ENCODE peak calls at places on chromosomes 3 and 15, in ten cellular contexts. H, Y, G, P, M, I, C, F, T and J are unnamed samples. For H3K36me3, the result is how much of the 10 kb centered on the place peaks cover.

GRCh38 chr3:124885466-124886167 is 1.5 kb downstream of the ITGB5 start:
- DNase-seq in F (no peak), C (no peak), M (no peak), T (no peak), Y (no peak), G (no peak), H (no peak), I (no peak), P (no peak), J (no peak)

GRCh38 chr3:194121881-194122280 is 14.1 kb upstream of the HES1 start:
- DNase-seq in G (no peak), H (no peak), P (no peak), Y (no peak), F (no peak), M (no peak), C (peak), T (no peak), I (no peak), J (no peak)

GRCh38 chr15:31352911-31353811 is 26.5 kb downstream of the KLF13 start:
- DNase-seq in I (peak), P (peak), H (peak), G (peak), T (peak), C (peak), M (peak), Y (peak), F (no peak), J (no peak)

GRCh38 chr15:41922353-41922752 is 28.5 kb upstream of the SPTBN5 start:
- DNase-seq in T (no peak), M (no peak), Y (no peak), F (no peak), H (no peak), I (no peak), P (no peak), C (no peak), G (no peak), J (no peak)

GRCh38 chr3:170355738-170356595 is 1.5 kb upstream of the SKIL start:
- DNase-seq in C (peak), M (peak), I (peak), F (no peak), Y (peak), P (peak), H (peak), T (peak), G (peak), J (no peak)

GRCh38 chr15:36406366-36406765 is 173.1 kb upstream of the CDIN1 start:
- DNase-seq in G (no peak), P (no peak), H (no peak), I (no peak), F (no peak), T (no peak), M (no peak), Y (no peak), C (no peak), J (no peak)

GRCh38 chr15:80836991-80837390 is 57.8 kb downstream of the CEMIP start:
- DNase-seq in H (no peak), C (no peak), F (no peak), I (no peak), M (no peak), T (no peak), Y (no peak), P (no peak), G (no peak), J (no peak)

GRCh38 chr3:165885558-165886270 is 48.5 kb upstream of the BCHE start:
- DNase-seq in Y (no peak), H (no peak), P (no peak), F (no peak), C (no peak), T (no peak), G (no peak), M (no peak), I (no peak), J (no peak)

GRCh38 chr3:194633349-194634004 is at the start of gene TMEM44:
- DNase-seq in H (peak), T (peak), I (peak), F (no peak), M (peak), Y (peak), P (peak), G (peak), C (peak), J (peak)

GRCh38 chr3:169298247-169298992 is 365.1 kb downstream of the MECOM start:
- DNase-seq in F (no peak), I (no peak), M (no peak), H (no peak), P (no peak), C (no peak), G (peak), T (no peak), Y (no peak), J (no peak)

GRCh38 chr3:141368062-141368924 is at the start of gene ZBTB38:
- DNase-seq in Y (peak), P (no peak), I (peak), H (peak), G (peak), T (peak), C (peak), M (peak), F (peak), J (peak)

GRCh38 chr3:71924721-71925120 is 139.8 kb upstream of the PROK2 start:
- DNase-seq in G (no peak), I (no peak), H (no peak), C (no peak), Y (no peak), P (no peak), M (no peak), T (no peak), F (no peak), J (no peak)

DNA sequence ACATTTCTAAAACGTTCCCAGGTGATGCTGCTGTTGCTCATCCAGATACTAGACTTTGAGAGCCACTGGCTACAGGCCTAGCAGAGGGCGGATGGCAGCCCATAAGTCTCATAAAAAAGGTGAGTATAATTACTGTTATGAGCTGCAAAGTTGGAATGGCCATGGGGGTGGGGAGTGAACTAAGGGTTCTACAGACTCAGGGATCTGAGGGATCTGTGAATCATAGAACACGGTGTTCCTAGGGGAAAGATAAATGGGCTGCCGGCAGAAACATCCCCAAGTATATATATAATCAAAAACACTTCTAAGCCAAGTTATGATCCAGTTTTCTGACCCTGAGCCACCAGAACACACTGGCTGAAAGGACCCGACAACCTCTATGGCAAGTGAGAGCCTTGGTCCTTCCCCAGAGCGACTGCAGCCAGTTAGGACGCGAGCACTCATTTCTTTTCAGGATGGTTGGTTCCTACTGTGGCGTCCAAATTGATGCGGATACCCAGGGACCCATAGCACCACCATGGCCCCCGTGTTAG is 7.9 kb upstream of the SYNM start:
- DNase-seq in T (no peak), I (no peak), C (no peak), P (no peak), G (no peak), M (no peak), Y (no peak), F (no peak), H (no peak), J (no peak)
- H3K27ac ChIP-seq in T (no peak), I (no peak), C (no peak), P (no peak), G (no peak), M (no peak), Y (no peak), F (no peak), H (no peak), J (peak)

GRCh38 chr3:183830187-183830586 is 4.8 kb upstream of the MAP6D1 start:
- DNase-seq in F (no peak), C (no peak), P (no peak), H (no peak), M (no peak), Y (no peak), T (no peak), I (no peak), G (no peak), J (no peak)
- H3K36me3 ChIP-seq in F (under half), C (under half), P (under half), H (half or more), M (under half), Y (under half), T (under half), I (under half), G (under half), J (under half)

DNA sequence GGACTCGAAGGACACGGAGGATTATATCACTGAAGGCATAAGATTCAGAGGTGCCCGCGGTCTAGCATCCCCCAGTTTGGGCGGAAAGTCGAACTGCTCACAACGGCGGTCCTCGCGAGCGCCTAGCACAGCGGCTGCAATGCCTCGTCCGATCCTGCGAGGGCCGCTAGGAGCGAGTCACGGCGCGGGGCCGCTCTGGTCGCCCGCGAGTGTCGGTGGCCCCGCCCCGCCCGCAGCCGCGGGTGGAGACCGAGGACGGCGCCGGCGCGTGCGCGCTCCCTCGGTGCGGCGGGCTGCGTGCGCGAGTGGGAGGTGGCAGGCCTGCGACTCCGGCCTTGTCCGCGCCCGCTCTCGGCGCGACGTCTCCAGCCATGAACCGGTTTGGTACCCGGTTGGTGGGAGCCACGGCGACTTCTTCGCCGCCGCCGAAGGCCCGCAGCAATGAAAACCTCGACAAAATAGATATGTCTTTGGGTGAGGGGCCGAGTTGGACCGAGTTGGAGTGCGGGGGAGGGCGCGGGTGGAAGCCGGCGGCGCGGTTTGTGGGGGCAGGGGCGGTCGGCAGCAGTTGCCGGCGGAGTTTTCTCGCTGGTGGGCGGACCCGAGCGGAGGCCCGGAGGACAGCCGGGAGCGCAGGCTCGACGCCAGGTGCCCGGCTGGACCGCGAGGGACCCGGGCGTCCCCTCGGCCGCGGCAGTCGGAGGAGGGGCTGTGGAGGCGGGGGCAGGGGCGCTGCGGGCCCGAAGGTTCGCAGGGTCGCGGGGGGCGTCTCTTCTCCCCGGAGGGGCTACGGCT is at the start of gene FYTTD1:
- DNase-seq in F (peak), Y (peak), H (peak), P (no peak), G (peak), C (peak), T (peak), I (peak), M (peak), J (peak)
- TF ChIP-seq POLR2A in F (peak), Y (peak), H (no peak), P (peak), G (peak), C (no peak), T (peak), I (peak), M (peak), J (peak)

GRCh38 chr3:14422016-14422963 is 19.9 kb downstream of the SLC6A6 start:
- DNase-seq in G (no peak), M (no peak), F (no peak), H (no peak), T (no peak), I (no peak), P (no peak), C (no peak), Y (no peak), J (no peak)
- H3K27ac ChIP-seq in G (no peak), M (no peak), F (no peak), H (peak), T (no peak), I (peak), P (no peak), C (no peak), Y (no peak), J (no peak)

GRCh38 chr3:152434142-152434541 is 165.4 kb downstream of the MBNL1 start:
- DNase-seq in M (no peak), Y (no peak), P (no peak), G (no peak), H (no peak), I (no peak), F (no peak), C (no peak), T (no peak), J (no peak)
- H3K36me3 ChIP-seq in M (under half), Y (under half), P (under half), G (under half), H (under half), I (under half), F (under half), C (under half), T (under half), J (under half)

DNA sequence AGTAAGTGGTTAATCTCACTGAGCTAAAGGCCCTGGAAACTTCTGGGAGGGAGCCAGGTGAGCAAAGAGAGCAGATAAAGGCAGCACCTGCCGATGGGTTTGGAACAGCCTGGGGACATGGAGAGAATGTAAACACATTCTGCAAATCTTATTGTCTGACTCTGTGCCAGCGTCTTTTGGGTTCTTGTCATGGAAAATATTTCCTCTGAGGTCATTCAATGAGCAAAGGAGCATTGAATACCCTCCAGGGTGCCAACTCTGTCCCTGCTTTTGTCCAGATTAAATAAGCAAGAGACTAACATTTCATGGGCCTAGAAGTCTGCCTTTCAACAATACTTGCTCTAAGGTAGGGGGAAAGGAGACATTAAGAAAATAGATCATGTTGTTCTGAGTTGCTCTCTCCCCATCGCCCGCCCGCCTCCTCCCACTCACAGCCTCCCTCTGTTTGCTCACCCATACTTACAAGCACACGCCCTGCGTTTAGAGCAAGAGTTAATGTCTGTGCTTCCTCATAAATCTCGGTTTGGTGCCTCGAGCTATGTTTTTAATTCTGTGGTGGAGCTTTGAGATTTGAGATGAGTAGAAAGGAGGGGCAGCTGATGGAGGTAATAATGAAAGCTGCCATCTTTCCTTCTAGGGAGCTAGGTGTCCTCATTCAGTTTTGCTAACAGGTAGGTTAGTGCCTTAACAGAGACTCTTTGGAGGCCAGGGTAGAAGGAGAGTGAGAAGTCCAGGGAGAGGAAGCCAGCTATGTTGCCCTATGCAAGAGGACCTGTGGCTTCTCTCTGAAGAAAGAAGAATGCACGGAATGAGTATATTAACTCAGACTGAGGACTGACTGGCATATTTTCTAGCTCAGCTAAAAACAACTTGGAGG is 132.9 kb downstream of the TPRG1 start:
- DNase-seq in F (no peak), P (no peak), M (peak), Y (no peak), C (no peak), H (peak), G (peak), I (peak), T (no peak), J (no peak)
- TF ChIP-seq POLR2A in F (no peak), P (no peak), M (no peak), Y (no peak), C (no peak), H (no peak), G (no peak), I (no peak), T (no peak), J (no peak)

DNA sequence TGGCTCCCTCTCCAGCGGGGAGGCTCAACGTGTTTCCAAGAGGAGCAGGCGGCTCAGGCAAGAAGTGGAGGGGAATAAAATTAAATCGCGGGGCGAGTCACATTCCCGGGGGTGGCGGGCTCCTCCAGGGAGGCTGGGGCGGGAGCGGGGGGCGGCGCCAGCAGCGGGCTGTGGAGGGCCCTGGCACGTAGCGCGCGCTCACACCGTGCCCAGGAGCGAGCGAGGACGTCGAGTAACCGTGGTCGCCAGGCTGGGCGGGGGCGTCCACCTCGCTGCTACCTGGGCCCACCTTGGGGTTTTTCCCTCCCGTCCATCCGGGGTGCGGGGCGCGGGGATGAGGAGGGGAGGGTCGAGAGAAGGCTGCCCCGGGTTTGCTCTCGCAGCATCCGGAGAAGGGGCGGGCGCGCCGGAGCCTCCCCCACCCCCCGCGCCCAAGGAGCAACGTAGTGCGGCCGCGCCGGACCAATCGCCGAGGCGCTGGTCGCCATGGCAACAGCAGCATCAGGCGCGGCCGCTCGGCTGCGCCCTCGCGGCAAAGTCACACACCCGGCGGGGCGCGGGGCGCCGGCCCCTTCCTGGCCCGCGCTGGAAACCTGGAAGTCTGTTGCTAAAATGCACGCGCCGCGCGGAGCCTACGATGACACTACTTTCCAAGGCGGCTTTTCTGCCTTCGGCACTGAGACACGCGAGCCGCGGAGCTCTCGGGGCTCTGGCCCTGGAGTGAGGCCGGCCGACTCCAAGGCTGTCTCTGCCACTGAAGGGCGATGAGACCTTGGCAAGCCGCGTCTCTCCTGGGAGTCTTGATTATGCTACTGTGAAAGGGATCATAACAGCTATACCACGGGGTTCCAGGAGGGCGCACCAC is at the start of gene IQSEC1:
- DNase-seq in F (no peak), Y (peak), C (peak), H (peak), T (peak), M (peak), I (peak), P (no peak), G (peak), J (no peak)
- H3K27ac ChIP-seq in F (no peak), Y (no peak), C (no peak), H (no peak), T (no peak), M (no peak), I (no peak), P (no peak), G (no peak), J (no peak)

GRCh38 chr3:30645077-30645476 is 38.7 kb downstream of the TGFBR2 start:
- DNase-seq in T (no peak), P (no peak), H (no peak), C (no peak), G (no peak), M (no peak), I (no peak), F (no peak), Y (no peak), J (no peak)

GRCh38 chr3:30643763-30644462 is 37.5 kb downstream of the TGFBR2 start:
- DNase-seq in Y (no peak), F (no peak), P (no peak), T (no peak), H (peak), C (no peak), I (peak), M (peak), G (peak), J (no peak)

GRCh38 chr3:30646961-30647752 is 40.8 kb downstream of the TGFBR2 start:
- DNase-seq in H (no peak), Y (no peak), C (no peak), F (no peak), G (no peak), M (no peak), P (no peak), T (no peak), I (no peak), J (no peak)

GRCh38 chr3:30644615-30645014 is 38.2 kb downstream of the TGFBR2 start:
- DNase-seq in G (peak), Y (peak), H (peak), C (peak), I (peak), M (peak), T (no peak), P (no peak), F (peak), J (no peak)

DNA sequence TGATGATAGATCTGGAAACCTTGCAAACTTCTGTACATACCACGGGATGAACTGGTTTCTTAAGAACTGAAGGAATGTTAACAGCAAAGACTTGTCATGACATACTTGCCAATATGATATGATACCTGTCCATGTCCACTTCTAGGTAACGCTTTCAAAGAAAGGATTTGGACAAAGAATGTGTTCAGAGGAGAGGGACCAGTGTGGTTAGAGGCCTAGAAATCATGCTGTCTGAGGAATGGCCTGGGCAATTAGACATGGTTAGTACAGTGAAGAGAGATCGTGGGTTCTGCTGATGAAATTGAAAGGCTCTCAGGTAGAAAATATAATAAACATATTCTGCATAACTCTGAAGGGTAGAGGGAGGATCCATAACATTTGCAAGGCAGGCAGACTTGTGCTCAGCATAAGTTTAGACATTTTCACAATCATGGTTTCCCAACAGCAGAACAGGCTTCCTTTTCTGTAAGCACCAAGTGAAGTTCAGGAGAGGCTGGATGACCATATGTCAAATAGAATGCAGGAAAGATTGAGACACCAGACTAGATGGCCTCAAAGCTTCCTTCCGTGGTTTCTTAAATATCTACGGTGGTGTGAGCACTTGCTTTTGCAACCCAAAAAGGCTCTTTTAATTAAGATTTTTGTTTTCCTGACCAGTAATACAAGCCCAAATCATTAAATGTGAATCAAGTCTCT is 39.9 kb downstream of the TGFBR2 start:
- DNase-seq in G (no peak), F (no peak), C (no peak), I (peak), Y (no peak), P (no peak), H (no peak), T (no peak), M (no peak), J (no peak)
- H3K36me3 ChIP-seq in G (under half), F (under half), C (under half), I (under half), Y (under half), P (under half), H (half or more), T (under half), M (under half), J (under half)

GRCh38 chr15:44308874-44309273 is 20.4 kb downstream of the GOLM2 start:
- DNase-seq in G (no peak), M (no peak), Y (no peak), I (no peak), P (no peak), C (no peak), H (no peak), F (no peak), T (no peak), J (no peak)
- TF ChIP-seq POLR2A in G (no peak), M (no peak), Y (no peak), I (no peak), P (no peak), C (no peak), H (no peak), F (no peak), T (no peak), J (no peak)